ENCODE peak calls at places on chromosome 13, in eight cellular contexts. Y is osteoblast; L is NCI-H1092; Q is progenitor cell of endocrine pancreas; J is adipocyte; T is endothelial cell of umbilical vein; F is central memory CD8-positive, alpha-beta T cell; D is substantia nigra. V is an unnamed sample.

GRCh38 chr13:45361596-45362206 is 20.7 kb upstream of the TPT1 start:
- DNase-seq in T (no peak), D (no peak), Y (peak), Q (no peak), F (no peak), J (no peak), L (no peak), V (no peak)

GRCh38 chr13:27662738-27663470 is 41.2 kb downstream of the POLR1D start:
- DNase-seq in Q (no peak), L (no peak), J (no peak), T (no peak), F (no peak), D (no peak), Y (no peak), V (no peak)

GRCh38 chr13:91986771-91987515 is 588.5 kb downstream of the GPC5 start:
- DNase-seq in F (no peak), Y (no peak), J (no peak), T (no peak), Q (no peak), L (no peak), D (no peak), V (no peak)

GRCh38 chr13:40096357-40096911 is 441.0 kb downstream of the COG6 start:
- DNase-seq in J (no peak), Q (no peak), Y (no peak), L (no peak), D (no peak), F (no peak), T (no peak), V (no peak)

GRCh38 chr13:92407858-92408257 is 818.7 kb upstream of the GPC6 start:
- DNase-seq in T (no peak), F (no peak), J (no peak), D (no peak), Q (no peak), Y (no peak), L (no peak), V (no peak)

GRCh38 chr13:94300401-94300800 is 179.1 kb downstream of the DCT start:
- DNase-seq in F (no peak), D (no peak), L (no peak), Q (no peak), T (no peak), Y (no peak), J (no peak), V (no peak)

GRCh38 chr13:101942038-101942437 is 459.8 kb downstream of the FGF14 start:
- DNase-seq in F (no peak), D (no peak), J (peak), Y (peak), Q (no peak), L (peak), T (peak), V (no peak)

GRCh38 chr13:40986328-40986856 is 32.7 kb downstream of the ELF1 start:
- DNase-seq in Y (peak), L (no peak), F (no peak), J (peak), T (no peak), D (no peak), Q (no peak), V (no peak)

GRCh38 chr13:42258747-42259146 is 13.2 kb upstream of the AKAP11 start:
- DNase-seq in L (no peak), J (no peak), Q (no peak), F (no peak), D (no peak), T (no peak), Y (no peak), V (no peak)

GRCh38 chr13:107824636-107825035 is 390.7 kb downstream of the LIG4 start:
- DNase-seq in J (no peak), Y (no peak), Q (no peak), L (no peak), D (no peak), F (no peak), T (no peak), V (no peak)

GRCh38 chr13:73599232-73600128 is 534.7 kb downstream of the KLF12 start:
- DNase-seq in Y (no peak), L (no peak), J (no peak), D (no peak), F (no peak), Q (no peak), T (no peak), V (no peak)

GRCh38 chr13:111389621-111390521 is 69.4 kb downstream of the TEX29 start:
- DNase-seq in F (no peak), Q (no peak), D (no peak), T (no peak), Y (no peak), L (no peak), J (no peak), V (no peak)

GRCh38 chr13:99275093-99275469 is 16.9 kb upstream of the GPR18 start:
- DNase-seq in D (no peak), F (no peak), L (no peak), T (no peak), J (no peak), Y (peak), Q (no peak), V (no peak)

GRCh38 chr13:41137951-41138350 is 5.3 kb upstream of the KBTBD6 start:
- DNase-seq in L (no peak), F (no peak), J (peak), T (no peak), Y (no peak), D (no peak), Q (no peak), V (no peak)

GRCh38 chr13:39405107-39405506 is 197.9 kb downstream of the LHFPL6 start:
- DNase-seq in L (no peak), T (no peak), D (no peak), Q (no peak), J (no peak), Y (peak), F (no peak), V (no peak)

GRCh38 chr13:47000166-47000565 is 103.3 kb upstream of the HTR2A start:
- DNase-seq in Q (no peak), L (no peak), F (no peak), D (no peak), T (no peak), J (no peak), Y (no peak), V (no peak)

GRCh38 chr13:72255908-72256307 is 388.9 kb upstream of the DACH1 start:
- DNase-seq in L (peak), F (no peak), D (peak), Q (peak), Y (no peak), T (peak), J (peak), V (peak)

GRCh38 chr13:80577285-80577684 is 236.4 kb upstream of the SPRY2 start:
- DNase-seq in F (no peak), Q (no peak), T (no peak), L (no peak), Y (no peak), J (no peak), D (no peak), V (no peak)

GRCh38 chr13:37657134-37657533 is 58.6 kb upstream of the POSTN start:
- DNase-seq in T (peak), D (no peak), Y (no peak), F (no peak), J (peak), Q (no peak), L (no peak), V (no peak)

GRCh38 chr13:23867027-23867491 is 22.1 kb downstream of the MIPEP start:
- DNase-seq in Q (no peak), F (no peak), L (no peak), J (peak), T (peak), Y (peak), D (no peak), V (no peak)

GRCh38 chr13:112431734-112432133 is 55.6 kb downstream of the SPACA7 start:
- DNase-seq in Y (peak), D (no peak), Q (no peak), F (no peak), T (no peak), J (no peak), L (no peak), V (no peak)

GRCh38 chr13:113785051-113786010 is 26.3 kb downstream of the TMEM255B start:
- DNase-seq in J (peak), Y (peak), D (no peak), T (peak), Q (no peak), F (no peak), L (no peak), V (no peak)

GRCh38 chr13:46211116-46211515 is 612 bp upstream of the LRRC63 start:
- DNase-seq in Q (no peak), T (peak), L (no peak), F (peak), J (peak), Y (no peak), D (no peak), V (peak)

GRCh38 chr13:50668882-50669281 is 174.6 kb downstream of the DLEU7 start:
- DNase-seq in Q (no peak), Y (no peak), F (no peak), D (no peak), T (no peak), L (no peak), J (no peak), V (no peak)

GRCh38 chr13:30364876-30365275 is 57.4 kb upstream of the UBE2L5 start:
- DNase-seq in Y (no peak), T (peak), L (no peak), Q (no peak), F (no peak), D (no peak), J (peak), V (no peak)

V was measured in HuH-7.5.